ENCODE peak calls at places on chromosomes 1 and 21, in seven cellular contexts. One of them, this sample, is unnamed.

GRCh38 chr1:26237230-26237966 is 3.4 kb downstream of the CEP85 start:
- DNase-seq in GM12878: no peak
- DNase-seq in Calu3: no peak
- DNase-seq in foreskin keratinocyte: peak; percentile 38
- DNase-seq in HCT116: no peak
- DNase-seq in GM12865: no peak
- DNase-seq in WTC11: no peak
- DNase-seq in this sample: no peak

GRCh38 chr1:227793948-227794812 is 21.3 kb upstream of the PRSS38 start:
- DNase-seq in Calu3: no peak
- DNase-seq in WTC11: peak; percentile 73
- DNase-seq in GM12865: no peak
- DNase-seq in GM12878: no peak
- DNase-seq in foreskin keratinocyte: no peak
- DNase-seq in HCT116: no peak
- DNase-seq in this sample: no peak

GRCh38 chr21:38664315-38664714 is 141.4 kb upstream of the ETS2 start:
- DNase-seq in WTC11: peak; percentile 36
- DNase-seq in GM12878: no peak
- DNase-seq in GM12865: no peak
- DNase-seq in Calu3: no peak
- DNase-seq in HCT116: no peak
- DNase-seq in foreskin keratinocyte: no peak
- DNase-seq in this sample: no peak

GRCh38 chr1:61472876-61473275 is 252.1 kb downstream of the TM2D1 start:
- DNase-seq in Calu3: no peak
- DNase-seq in GM12865: no peak
- DNase-seq in foreskin keratinocyte: peak; percentile 63
- DNase-seq in WTC11: no peak
- DNase-seq in GM12878: no peak
- DNase-seq in HCT116: no peak
- DNase-seq in this sample: no peak

GRCh38 chr1:20701847-20702246 is 16.0 kb downstream of the KIF17 start:
- DNase-seq in GM12865: no peak
- DNase-seq in Calu3: no peak
- DNase-seq in HCT116: no peak
- DNase-seq in GM12878: no peak
- DNase-seq in WTC11: no peak
- DNase-seq in foreskin keratinocyte: no peak
- DNase-seq in this sample: no peak

GRCh38 chr1:39955547-39956539 is 898 bp downstream of the MFSD2A start:
- DNase-seq in HCT116: peak; percentile 18
- DNase-seq in GM12878: peak; percentile 33
- DNase-seq in WTC11: peak; percentile 28
- DNase-seq in Calu3: peak; percentile 28
- DNase-seq in GM12865: peak; percentile 77
- DNase-seq in foreskin keratinocyte: peak; percentile 67
- DNase-seq in this sample: peak; percentile 58

GRCh38 chr1:17676387-17677060 is 78.6 kb upstream of the ACTL8 start:
- DNase-seq in WTC11: no peak
- DNase-seq in GM12865: no peak
- DNase-seq in Calu3: no peak
- DNase-seq in foreskin keratinocyte: peak; percentile 17
- DNase-seq in GM12878: no peak
- DNase-seq in HCT116: no peak
- DNase-seq in this sample: no peak

GRCh38 chr1:66758247-66758755 is 6.0 kb downstream of the DYNLT5 start:
- DNase-seq in HCT116: no peak
- DNase-seq in foreskin keratinocyte: no peak
- DNase-seq in Calu3: no peak
- DNase-seq in GM12878: peak; percentile 40
- DNase-seq in WTC11: no peak
- DNase-seq in GM12865: peak; percentile 67
- DNase-seq in this sample: no peak

GRCh38 chr1:57857809-57858208 is 433.9 kb upstream of the DAB1 start:
- DNase-seq in Calu3: no peak
- DNase-seq in WTC11: no peak
- DNase-seq in foreskin keratinocyte: peak; percentile 63
- DNase-seq in GM12865: no peak
- DNase-seq in HCT116: no peak
- DNase-seq in GM12878: no peak
- DNase-seq in this sample: no peak

GRCh38 chr1:183577897-183578470 is 12.3 kb downstream of the NCF2 start:
- DNase-seq in WTC11: no peak
- DNase-seq in foreskin keratinocyte: no peak
- DNase-seq in GM12878: no peak
- DNase-seq in HCT116: no peak
- DNase-seq in Calu3: no peak
- DNase-seq in GM12865: no peak
- DNase-seq in this sample: no peak

DNA sequence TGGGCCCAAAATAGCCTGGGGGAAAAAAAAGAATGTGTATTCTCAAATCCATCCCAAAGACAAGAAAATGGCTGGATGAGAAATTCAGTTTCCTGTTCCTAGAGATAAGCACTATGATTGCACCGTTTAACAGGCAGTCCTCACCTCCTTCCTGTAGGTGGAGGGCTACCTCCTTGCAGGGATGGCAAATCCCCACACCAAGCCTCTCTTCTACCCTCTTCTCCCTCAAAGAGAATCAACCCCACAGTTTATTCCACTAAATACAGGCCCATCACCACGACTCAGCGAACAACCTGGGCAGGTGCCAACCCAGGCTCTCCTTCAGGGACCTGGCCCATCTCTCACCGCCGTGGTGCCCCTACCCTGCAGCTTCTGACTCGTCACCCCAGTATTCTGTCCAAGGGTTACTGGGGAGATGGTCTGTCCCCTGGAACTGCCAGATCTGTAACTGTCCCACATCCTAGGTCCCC is 3.4 kb upstream of the CHD5 start:
- DNase-seq in GM12865: no peak
- DNase-seq in foreskin keratinocyte: no peak
- DNase-seq in HCT116: no peak
- DNase-seq in WTC11: no peak
- DNase-seq in Calu3: no peak
- DNase-seq in GM12878: no peak
- DNase-seq in this sample: no peak
- TF ChIP-seq CTCF in GM12865: peak; percentile 9
- TF ChIP-seq CTCF in foreskin keratinocyte: peak; percentile 48
- TF ChIP-seq CTCF in HCT116: no peak
- TF ChIP-seq CTCF in WTC11: no peak
- TF ChIP-seq CTCF in Calu3: no peak
- TF ChIP-seq CTCF in GM12878: no peak
- TF ChIP-seq CTCF in this sample: no peak

GRCh38 chr1:85404393-85404792 is 60.6 kb downstream of the DDAH1 start:
- DNase-seq in foreskin keratinocyte: no peak
- DNase-seq in Calu3: no peak
- DNase-seq in WTC11: no peak
- DNase-seq in GM12865: no peak
- DNase-seq in HCT116: no peak
- DNase-seq in GM12878: no peak
- DNase-seq in this sample: no peak
- TF ChIP-seq CTCF in foreskin keratinocyte: no peak
- TF ChIP-seq CTCF in Calu3: no peak
- TF ChIP-seq CTCF in WTC11: no peak
- TF ChIP-seq CTCF in GM12865: no peak
- TF ChIP-seq CTCF in HCT116: no peak
- TF ChIP-seq CTCF in GM12878: no peak
- TF ChIP-seq CTCF in this sample: no peak

DNA sequence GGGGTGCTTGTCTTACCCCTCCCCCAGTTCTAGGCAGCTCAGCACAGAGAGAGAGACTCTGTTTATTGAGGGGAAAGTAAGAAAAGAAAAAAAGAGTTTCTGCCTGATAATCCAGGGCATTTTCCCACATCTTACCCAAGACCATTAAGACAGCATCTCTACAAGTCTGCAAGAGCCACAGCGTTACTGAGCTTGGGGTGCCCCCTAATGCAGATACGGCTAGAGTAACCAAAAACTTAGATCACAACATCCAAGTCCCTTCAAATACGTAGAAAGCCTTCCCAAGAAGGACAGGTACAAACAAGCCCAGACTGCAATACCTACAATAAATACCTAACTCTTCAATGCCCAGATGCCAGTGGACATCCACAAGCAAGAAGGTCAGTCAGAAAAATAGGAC is 6.2 kb upstream of the TEX50 start:
- DNase-seq in GM12878: no peak
- DNase-seq in HCT116: no peak
- DNase-seq in Calu3: peak; percentile 15
- DNase-seq in GM12865: no peak
- DNase-seq in WTC11: no peak
- DNase-seq in foreskin keratinocyte: peak; percentile 47
- DNase-seq in this sample: no peak
- TF ChIP-seq CTCF in GM12878: no peak
- TF ChIP-seq CTCF in HCT116: no peak
- TF ChIP-seq CTCF in Calu3: no peak
- TF ChIP-seq CTCF in GM12865: no peak
- TF ChIP-seq CTCF in WTC11: no peak
- TF ChIP-seq CTCF in foreskin keratinocyte: peak; percentile 32
- TF ChIP-seq CTCF in this sample: no peak

GRCh38 chr1:118563969-118564951 is 379.2 kb upstream of the SPAG17 start:
- DNase-seq in HCT116: no peak
- DNase-seq in WTC11: no peak
- DNase-seq in Calu3: no peak
- DNase-seq in GM12865: peak; percentile 29
- DNase-seq in GM12878: peak; percentile 7
- DNase-seq in foreskin keratinocyte: no peak
- DNase-seq in this sample: no peak
- TF ChIP-seq CTCF in HCT116: no peak
- TF ChIP-seq CTCF in WTC11: no peak
- TF ChIP-seq CTCF in Calu3: no peak
- TF ChIP-seq CTCF in GM12865: no peak
- TF ChIP-seq CTCF in GM12878: no peak
- TF ChIP-seq CTCF in foreskin keratinocyte: peak; percentile 22
- TF ChIP-seq CTCF in this sample: peak; percentile 16

DNA sequence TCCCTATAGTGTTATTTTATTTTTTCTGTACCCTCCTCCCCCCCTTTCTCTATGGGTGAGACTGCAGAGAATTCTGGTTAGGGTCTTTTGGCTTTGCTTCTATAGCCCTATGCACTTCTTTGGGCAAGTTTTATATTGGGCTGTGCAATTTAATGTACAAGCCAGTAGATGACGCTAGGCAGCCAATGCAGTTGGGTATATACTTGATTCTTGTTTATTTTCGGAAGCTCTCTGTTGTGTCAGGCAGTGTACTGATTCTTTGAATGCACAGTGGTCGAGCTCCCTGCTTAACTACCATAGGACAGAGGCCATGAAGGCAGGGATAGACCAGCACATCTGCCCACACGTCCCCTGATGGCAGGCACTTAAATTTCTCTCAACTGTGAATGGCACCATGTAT is 34.1 kb upstream of the GPR52 start:
- DNase-seq in WTC11: no peak
- DNase-seq in foreskin keratinocyte: no peak
- DNase-seq in Calu3: no peak
- DNase-seq in GM12878: no peak
- DNase-seq in HCT116: no peak
- DNase-seq in GM12865: no peak
- DNase-seq in this sample: no peak
- TF ChIP-seq CTCF in WTC11: no peak
- TF ChIP-seq CTCF in foreskin keratinocyte: peak; percentile 39
- TF ChIP-seq CTCF in Calu3: no peak
- TF ChIP-seq CTCF in GM12878: peak; percentile 21
- TF ChIP-seq CTCF in HCT116: no peak
- TF ChIP-seq CTCF in GM12865: no peak
- TF ChIP-seq CTCF in this sample: no peak

GRCh38 chr1:35407743-35408142 is 139.2 kb downstream of the ZMYM4 start:
- DNase-seq in HCT116: no peak
- DNase-seq in WTC11: no peak
- DNase-seq in GM12878: no peak
- DNase-seq in GM12865: no peak
- DNase-seq in foreskin keratinocyte: no peak
- DNase-seq in Calu3: no peak
- DNase-seq in this sample: no peak

GRCh38 chr1:35406103-35406502 is 137.6 kb downstream of the ZMYM4 start:
- DNase-seq in Calu3: no peak
- DNase-seq in foreskin keratinocyte: no peak
- DNase-seq in GM12878: no peak
- DNase-seq in HCT116: no peak
- DNase-seq in GM12865: no peak
- DNase-seq in WTC11: no peak
- DNase-seq in this sample: no peak

DNA sequence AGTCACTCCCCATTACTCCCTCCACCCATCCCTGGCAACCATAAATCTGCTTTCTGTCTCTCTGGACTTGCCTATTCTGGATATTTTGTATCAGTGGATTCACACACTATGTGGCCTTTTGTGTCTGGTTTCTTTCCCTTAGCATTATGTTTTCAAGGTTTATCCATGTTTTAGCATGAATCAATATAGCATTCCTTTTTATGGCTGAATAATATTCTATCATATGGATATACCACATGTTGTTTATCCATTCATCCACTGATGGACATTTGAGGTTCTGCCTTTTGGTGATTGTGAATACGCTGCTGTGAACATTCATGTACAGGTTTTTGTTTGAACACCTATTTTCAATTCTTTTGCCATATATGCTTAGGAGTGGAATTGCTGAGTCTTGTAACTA is 140.4 kb downstream of the ZMYM4 start:
- DNase-seq in GM12878: no peak
- DNase-seq in foreskin keratinocyte: no peak
- DNase-seq in HCT116: no peak
- DNase-seq in Calu3: no peak
- DNase-seq in GM12865: no peak
- DNase-seq in WTC11: no peak
- DNase-seq in this sample: no peak
- TF ChIP-seq CTCF in GM12878: no peak
- TF ChIP-seq CTCF in foreskin keratinocyte: no peak
- TF ChIP-seq CTCF in HCT116: no peak
- TF ChIP-seq CTCF in Calu3: no peak
- TF ChIP-seq CTCF in GM12865: no peak
- TF ChIP-seq CTCF in WTC11: no peak
- TF ChIP-seq CTCF in this sample: no peak

This sample was measured in glutamatergic neuron.